ENCODE peak calls at places on chromosomes 6 and 20, in seven cellular contexts. L, X, E, M, A, S and F are unnamed samples.

GRCh38 chr6:39880521-39881048 is 53.7 kb downstream of the MOCS1 start:
- DNase-seq in L (no peak), X (no peak), E (no peak), M (no peak), A (no peak), S (no peak), F (no peak)

GRCh38 chr20:63082308-63082938 is 75.7 kb upstream of the BHLHE23 start:
- DNase-seq in L (peak; percentile 61), X (peak; percentile 37), E (peak; percentile 49), M (peak; percentile 66), A (no peak), S (peak; percentile 84), F (peak; percentile 71)

GRCh38 chr6:119671105-119671504 is 321.5 kb upstream of the MAN1A1 start:
- DNase-seq in L (no peak), X (no peak), E (no peak), M (no peak), A (no peak), S (no peak), F (no peak)

GRCh38 chr6:131117866-131118265 is 17.4 kb upstream of the AKAP7 start:
- DNase-seq in L (no peak), X (no peak), E (no peak), M (no peak), A (no peak), S (no peak), F (no peak)

GRCh38 chr6:154969796-154970195 is 25.3 kb upstream of the TIAM2 start:
- DNase-seq in L (no peak), X (no peak), E (no peak), M (no peak), A (no peak), S (no peak), F (no peak)

GRCh38 chr6:6600865-6601264 is 12.3 kb downstream of the LY86 start:
- DNase-seq in L (no peak), X (no peak), E (no peak), M (no peak), A (no peak), S (no peak), F (no peak)

GRCh38 chr6:165218816-165219215 is 90.6 kb downstream of the C6orf118 start:
- DNase-seq in L (no peak), X (no peak), E (no peak), M (no peak), A (no peak), S (no peak), F (no peak)

GRCh38 chr20:6277661-6278060 is 154.8 kb upstream of the FERMT1 start:
- DNase-seq in L (no peak), X (no peak), E (no peak), M (no peak), A (no peak), S (no peak), F (no peak)

GRCh38 chr20:50071039-50071888 is 41.7 kb downstream of the UBE2V1 start:
- DNase-seq in L (peak; percentile 99), X (peak; percentile 91), E (peak; percentile 83), M (peak; percentile 94), A (peak; percentile 70), S (peak; percentile 100), F (peak; percentile 95)

GRCh38 chr6:38716825-38717224 is 1.7 kb downstream of the DNAH8 start:
- DNase-seq in L (no peak), X (no peak), E (no peak), M (no peak), A (no peak), S (no peak), F (no peak)

GRCh38 chr6:83978997-83979396 is 54.6 kb upstream of the MRAP2 start:
- DNase-seq in L (no peak), X (no peak), E (no peak), M (no peak), A (no peak), S (no peak), F (no peak)

GRCh38 chr6:41200296-41200900 is 551 bp downstream of the TREML2 start:
- DNase-seq in L (no peak), X (peak; percentile 37), E (peak; percentile 70), M (no peak), A (no peak), S (peak; percentile 44), F (no peak)

GRCh38 chr6:114862809-114863208 is 520.0 kb upstream of the HS3ST5 start:
- DNase-seq in L (no peak), X (no peak), E (no peak), M (no peak), A (no peak), S (no peak), F (no peak)

GRCh38 chr20:49404461-49404860 is 78.0 kb downstream of the KCNB1 start:
- DNase-seq in L (no peak), X (no peak), E (no peak), M (no peak), A (no peak), S (no peak), F (no peak)

GRCh38 chr6:131258816-131259476 is 123.7 kb downstream of the AKAP7 start:
- DNase-seq in L (no peak), X (no peak), E (no peak), M (no peak), A (no peak), S (no peak), F (peak; percentile 63)

GRCh38 chr20:44009679-44009992 is 95.0 kb downstream of the TOX2 start:
- DNase-seq in L (no peak), X (no peak), E (no peak), M (no peak), A (no peak), S (no peak), F (no peak)

GRCh38 chr6:29976588-29977424 is 34.5 kb downstream of the HLA-A start:
- DNase-seq in L (peak; percentile 93), X (peak; percentile 91), E (peak; percentile 39), M (peak; percentile 94), A (peak; percentile 71), S (peak; percentile 70), F (peak; percentile 94)

GRCh38 chr6:31585531-31585930 is 546 bp upstream of the LST1 start:
- DNase-seq in L (no peak), X (no peak), E (peak; percentile 51), M (no peak), A (no peak), S (no peak), F (no peak)

GRCh38 chr6:31587791-31588777 is 2.0 kb downstream of the LST1 start:
- DNase-seq in L (no peak), X (no peak), E (no peak), M (no peak), A (no peak), S (no peak), F (no peak)

GRCh38 chr6:31588871-31589650 is 3.0 kb downstream of the LST1 start:
- DNase-seq in L (no peak), X (no peak), E (no peak), M (peak; percentile 65), A (no peak), S (no peak), F (no peak)

GRCh38 chr6:31586596-31586995 is 519 bp downstream of the LST1 start:
- DNase-seq in L (peak; percentile 75), X (peak; percentile 38), E (peak; percentile 48), M (peak; percentile 68), A (no peak), S (no peak), F (no peak)

GRCh38 chr6:31586013-31586412 is at the start of gene LST1:
- DNase-seq in L (no peak), X (peak; percentile 40), E (no peak), M (peak; percentile 64), A (no peak), S (no peak), F (no peak)
- H3K27ac ChIP-seq in L (peak within 1 kb of the TSS; percentile 43), X (peak within 1 kb of the TSS; percentile 3), E (peak within 1 kb of the TSS; percentile 2), M (peak within 1 kb of the TSS; percentile 60), A (peak within 1 kb of the TSS; percentile 19), S (no peak within 1 kb of the TSS), F (no peak within 1 kb of the TSS)

DNA sequence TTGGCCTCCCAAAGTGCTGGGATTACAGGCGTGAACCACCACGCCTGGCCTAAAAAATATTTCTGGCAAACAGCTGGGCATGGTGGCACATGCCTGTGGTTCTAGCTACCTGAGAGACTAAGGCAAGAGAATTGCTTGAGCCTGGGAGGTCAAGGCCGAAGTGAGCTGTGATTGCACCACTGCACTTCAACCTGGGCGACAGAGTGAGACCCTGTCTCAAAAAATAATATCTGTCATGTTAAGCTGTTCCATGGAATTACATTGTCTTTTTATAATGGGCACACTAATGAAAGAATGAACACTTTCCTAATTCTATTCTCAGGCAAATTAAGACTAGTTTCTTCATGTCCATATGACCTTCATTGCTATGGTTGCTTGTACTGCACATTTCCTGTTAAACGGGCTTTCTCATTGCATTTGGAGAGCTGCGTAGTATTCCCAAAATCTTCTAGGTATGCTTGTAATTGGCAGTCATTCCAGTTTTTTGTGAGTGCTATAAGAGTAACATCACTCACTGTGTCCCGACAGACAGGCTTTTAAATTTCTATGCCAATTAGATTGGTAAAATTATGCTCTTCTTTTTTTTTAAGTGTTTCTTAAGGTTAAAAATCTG is 12.1 kb downstream of the AMD1 start:
- DNase-seq in L (no peak), X (no peak), E (no peak), M (no peak), A (no peak), S (no peak), F (no peak)
- TF ChIP-seq CTCF in L (no peak), X (no peak), E (no peak), M (no peak), A (no peak), S (no peak), F (no peak)

GRCh38 chr6:126628125-126628524 is 288.2 kb downstream of the CENPW start:
- DNase-seq in L (no peak), X (no peak), E (no peak), M (no peak), A (no peak), S (no peak), F (no peak)

GRCh38 chr6:126631343-126631742 is 291.4 kb downstream of the CENPW start:
- DNase-seq in L (no peak), X (no peak), E (no peak), M (no peak), A (no peak), S (no peak), F (no peak)

GRCh38 chr6:126632271-126632670 is 292.4 kb downstream of the CENPW start:
- DNase-seq in L (no peak), X (no peak), E (no peak), M (no peak), A (no peak), S (no peak), F (no peak)

GRCh38 chr6:126633362-126633761 is 293.4 kb downstream of the CENPW start:
- DNase-seq in L (no peak), X (no peak), E (no peak), M (no peak), A (no peak), S (no peak), F (no peak)
- H3K27ac ChIP-seq in L (no peak overlapping the region), X (no peak overlapping the region), E (no peak overlapping the region), M (no peak overlapping the region), A (no peak overlapping the region), S (no peak overlapping the region), F (no peak overlapping the region)

GRCh38 chr20:32761831-32762753 is at the start of gene DNMT3B:
- DNase-seq in L (peak; percentile 96), X (peak; percentile 84), E (peak; percentile 73), M (peak; percentile 89), A (no peak), S (peak; percentile 97), F (peak; percentile 91)

GRCh38 chr20:32764000-32764960 is 2.1 kb downstream of the DNMT3B start:
- DNase-seq in L (no peak), X (no peak), E (no peak), M (no peak), A (no peak), S (peak; percentile 80), F (peak; percentile 22)

GRCh38 chr20:32761417-32761830 is 761 bp upstream of the DNMT3B start:
- DNase-seq in L (no peak), X (no peak), E (no peak), M (no peak), A (no peak), S (no peak), F (no peak)

GRCh38 chr20:32762754-32763201 is 593 bp downstream of the DNMT3B start:
- DNase-seq in L (no peak), X (peak; percentile 26), E (no peak), M (no peak), A (no peak), S (no peak), F (no peak)

GRCh38 chr20:32763202-32763999 is 1.2 kb downstream of the DNMT3B start:
- DNase-seq in L (peak; percentile 84), X (no peak), E (no peak), M (peak; percentile 68), A (no peak), S (no peak), F (peak; percentile 80)
- TF ChIP-seq CTCF in L (no peak), X (no peak), E (no peak), M (no peak), A (no peak), S (no peak), F (no peak)